ENCODE peak calls at places on chromosome 19, in six cellular contexts. One of them, this sample, is unnamed.

GRCh38 chr19:457636-458035 is 3.2 kb downstream of the SHC2 start:
- DNase-seq in cardiac fibroblast: no peak
- DNase-seq in NCI-H2029: no peak
- DNase-seq in NCI-H1105 treated with DMSO at 0.1 percent for 48 hours: no peak
- DNase-seq in fibroblast of the aortic adventitia: no peak
- DNase-seq in activated naive CD4-positive, alpha-beta T cell treated with anti-CD3 and anti-CD28 coated beads, Interleukin-2, amount 10 ng/mL, durations not matched to agents 7 days and 5 days: no peak
- DNase-seq in this sample: no peak

GRCh38 chr19:3207466-3208242 is 16.8 kb upstream of the CELF5 start:
- DNase-seq in fibroblast of the aortic adventitia: no peak
- DNase-seq in NCI-H2029: no peak
- DNase-seq in cardiac fibroblast: no peak
- DNase-seq in activated naive CD4-positive, alpha-beta T cell treated with anti-CD3 and anti-CD28 coated beads, Interleukin-2, amount 10 ng/mL, durations not matched to agents 7 days and 5 days: no peak
- DNase-seq in NCI-H1105 treated with DMSO at 0.1 percent for 48 hours: no peak
- DNase-seq in this sample: no peak

GRCh38 chr19:48900477-48901452 is 653 bp downstream of the NUCB1 start:
- DNase-seq in fibroblast of the aortic adventitia: peak
- DNase-seq in activated naive CD4-positive, alpha-beta T cell treated with anti-CD3 and anti-CD28 coated beads, Interleukin-2, amount 10 ng/mL, durations not matched to agents 7 days and 5 days: peak
- DNase-seq in NCI-H2029: no peak
- DNase-seq in NCI-H1105 treated with DMSO at 0.1 percent for 48 hours: no peak
- DNase-seq in cardiac fibroblast: peak
- DNase-seq in this sample: no peak

GRCh38 chr19:51259348-51260245 is 8.7 kb downstream of the SIGLECL1 start:
- DNase-seq in NCI-H1105 treated with DMSO at 0.1 percent for 48 hours: peak
- DNase-seq in activated naive CD4-positive, alpha-beta T cell treated with anti-CD3 and anti-CD28 coated beads, Interleukin-2, amount 10 ng/mL, durations not matched to agents 7 days and 5 days: peak
- DNase-seq in NCI-H2029: no peak
- DNase-seq in fibroblast of the aortic adventitia: peak
- DNase-seq in cardiac fibroblast: peak
- DNase-seq in this sample: no peak

GRCh38 chr19:42069619-42070293 is at the start of gene GRIK5:
- DNase-seq in NCI-H2029: no peak
- DNase-seq in NCI-H1105 treated with DMSO at 0.1 percent for 48 hours: no peak
- DNase-seq in fibroblast of the aortic adventitia: no peak
- DNase-seq in cardiac fibroblast: no peak
- DNase-seq in activated naive CD4-positive, alpha-beta T cell treated with anti-CD3 and anti-CD28 coated beads, Interleukin-2, amount 10 ng/mL, durations not matched to agents 7 days and 5 days: no peak
- DNase-seq in this sample: no peak

GRCh38 chr19:18419195-18419698 is at the start of gene SSBP4:
- DNase-seq in NCI-H2029: peak
- DNase-seq in fibroblast of the aortic adventitia: peak
- DNase-seq in cardiac fibroblast: peak
- DNase-seq in activated naive CD4-positive, alpha-beta T cell treated with anti-CD3 and anti-CD28 coated beads, Interleukin-2, amount 10 ng/mL, durations not matched to agents 7 days and 5 days: peak
- DNase-seq in NCI-H1105 treated with DMSO at 0.1 percent for 48 hours: peak
- DNase-seq in this sample: no peak

GRCh38 chr19:15297416-15298224 is 34.7 kb downstream of the BRD4 start:
- DNase-seq in NCI-H2029: peak
- DNase-seq in fibroblast of the aortic adventitia: peak
- DNase-seq in cardiac fibroblast: peak
- DNase-seq in activated naive CD4-positive, alpha-beta T cell treated with anti-CD3 and anti-CD28 coated beads, Interleukin-2, amount 10 ng/mL, durations not matched to agents 7 days and 5 days: peak
- DNase-seq in NCI-H1105 treated with DMSO at 0.1 percent for 48 hours: no peak
- DNase-seq in this sample: no peak

GRCh38 chr19:46599716-46600392 is 1.3 kb upstream of the CALM3 start:
- DNase-seq in NCI-H1105 treated with DMSO at 0.1 percent for 48 hours: no peak
- DNase-seq in NCI-H2029: peak
- DNase-seq in cardiac fibroblast: no peak
- DNase-seq in activated naive CD4-positive, alpha-beta T cell treated with anti-CD3 and anti-CD28 coated beads, Interleukin-2, amount 10 ng/mL, durations not matched to agents 7 days and 5 days: no peak
- DNase-seq in fibroblast of the aortic adventitia: no peak
- DNase-seq in this sample: no peak

GRCh38 chr19:50792852-50793250 is 2.6 kb downstream of the ACP4 start:
- DNase-seq in activated naive CD4-positive, alpha-beta T cell treated with anti-CD3 and anti-CD28 coated beads, Interleukin-2, amount 10 ng/mL, durations not matched to agents 7 days and 5 days: no peak
- DNase-seq in fibroblast of the aortic adventitia: no peak
- DNase-seq in cardiac fibroblast: no peak
- DNase-seq in NCI-H2029: no peak
- DNase-seq in NCI-H1105 treated with DMSO at 0.1 percent for 48 hours: no peak
- DNase-seq in this sample: no peak

GRCh38 chr19:46241676-46242075 is 12.1 kb downstream of the IGFL1 start:
- DNase-seq in NCI-H1105 treated with DMSO at 0.1 percent for 48 hours: no peak
- DNase-seq in NCI-H2029: no peak
- DNase-seq in cardiac fibroblast: no peak
- DNase-seq in fibroblast of the aortic adventitia: no peak
- DNase-seq in activated naive CD4-positive, alpha-beta T cell treated with anti-CD3 and anti-CD28 coated beads, Interleukin-2, amount 10 ng/mL, durations not matched to agents 7 days and 5 days: no peak
- DNase-seq in this sample: no peak

GRCh38 chr19:14398563-14398962 is 17.3 kb downstream of the ADGRE5 start:
- DNase-seq in NCI-H2029: no peak
- DNase-seq in NCI-H1105 treated with DMSO at 0.1 percent for 48 hours: no peak
- DNase-seq in activated naive CD4-positive, alpha-beta T cell treated with anti-CD3 and anti-CD28 coated beads, Interleukin-2, amount 10 ng/mL, durations not matched to agents 7 days and 5 days: no peak
- DNase-seq in cardiac fibroblast: no peak
- DNase-seq in fibroblast of the aortic adventitia: no peak
- DNase-seq in this sample: no peak

GRCh38 chr19:1852294-1852646 is 4.0 kb upstream of the REXO1 start:
- DNase-seq in activated naive CD4-positive, alpha-beta T cell treated with anti-CD3 and anti-CD28 coated beads, Interleukin-2, amount 10 ng/mL, durations not matched to agents 7 days and 5 days: no peak
- DNase-seq in NCI-H1105 treated with DMSO at 0.1 percent for 48 hours: no peak
- DNase-seq in fibroblast of the aortic adventitia: no peak
- DNase-seq in NCI-H2029: no peak
- DNase-seq in cardiac fibroblast: no peak
- DNase-seq in this sample: no peak

GRCh38 chr19:30391052-30391451 is 18.9 kb downstream of the ZNF536 start:
- DNase-seq in NCI-H2029: no peak
- DNase-seq in NCI-H1105 treated with DMSO at 0.1 percent for 48 hours: no peak
- DNase-seq in fibroblast of the aortic adventitia: no peak
- DNase-seq in cardiac fibroblast: no peak
- DNase-seq in activated naive CD4-positive, alpha-beta T cell treated with anti-CD3 and anti-CD28 coated beads, Interleukin-2, amount 10 ng/mL, durations not matched to agents 7 days and 5 days: no peak
- DNase-seq in this sample: no peak

GRCh38 chr19:31294189-31294588 is 55.0 kb downstream of the TSHZ3 start:
- DNase-seq in activated naive CD4-positive, alpha-beta T cell treated with anti-CD3 and anti-CD28 coated beads, Interleukin-2, amount 10 ng/mL, durations not matched to agents 7 days and 5 days: no peak
- DNase-seq in NCI-H2029: no peak
- DNase-seq in cardiac fibroblast: no peak
- DNase-seq in fibroblast of the aortic adventitia: no peak
- DNase-seq in NCI-H1105 treated with DMSO at 0.1 percent for 48 hours: no peak
- DNase-seq in this sample: no peak

GRCh38 chr19:4713384-4713951 is 10.2 kb downstream of the DPP9 start:
- DNase-seq in NCI-H2029: no peak
- DNase-seq in cardiac fibroblast: peak
- DNase-seq in fibroblast of the aortic adventitia: peak
- DNase-seq in NCI-H1105 treated with DMSO at 0.1 percent for 48 hours: no peak
- DNase-seq in activated naive CD4-positive, alpha-beta T cell treated with anti-CD3 and anti-CD28 coated beads, Interleukin-2, amount 10 ng/mL, durations not matched to agents 7 days and 5 days: no peak
- DNase-seq in this sample: no peak

GRCh38 chr19:44582581-44583265 is 30.6 kb upstream of the IGSF23 start:
- DNase-seq in NCI-H2029: no peak
- DNase-seq in NCI-H1105 treated with DMSO at 0.1 percent for 48 hours: no peak
- DNase-seq in cardiac fibroblast: peak
- DNase-seq in activated naive CD4-positive, alpha-beta T cell treated with anti-CD3 and anti-CD28 coated beads, Interleukin-2, amount 10 ng/mL, durations not matched to agents 7 days and 5 days: peak
- DNase-seq in fibroblast of the aortic adventitia: peak
- DNase-seq in this sample: no peak

GRCh38 chr19:4059931-4060620 is 6.6 kb downstream of the ZBTB7A start:
- DNase-seq in NCI-H2029: no peak
- DNase-seq in cardiac fibroblast: peak
- DNase-seq in activated naive CD4-positive, alpha-beta T cell treated with anti-CD3 and anti-CD28 coated beads, Interleukin-2, amount 10 ng/mL, durations not matched to agents 7 days and 5 days: no peak
- DNase-seq in NCI-H1105 treated with DMSO at 0.1 percent for 48 hours: no peak
- DNase-seq in fibroblast of the aortic adventitia: peak
- DNase-seq in this sample: no peak

GRCh38 chr19:57887195-57887941 is 1.5 kb downstream of the ZNF814 start:
- DNase-seq in activated naive CD4-positive, alpha-beta T cell treated with anti-CD3 and anti-CD28 coated beads, Interleukin-2, amount 10 ng/mL, durations not matched to agents 7 days and 5 days: no peak
- DNase-seq in fibroblast of the aortic adventitia: peak
- DNase-seq in NCI-H2029: no peak
- DNase-seq in cardiac fibroblast: peak
- DNase-seq in NCI-H1105 treated with DMSO at 0.1 percent for 48 hours: peak
- DNase-seq in this sample: no peak

GRCh38 chr19:16160943-16161560 is 12.3 kb downstream of the CIB3 start:
- DNase-seq in cardiac fibroblast: peak
- DNase-seq in NCI-H2029: no peak
- DNase-seq in activated naive CD4-positive, alpha-beta T cell treated with anti-CD3 and anti-CD28 coated beads, Interleukin-2, amount 10 ng/mL, durations not matched to agents 7 days and 5 days: no peak
- DNase-seq in fibroblast of the aortic adventitia: peak
- DNase-seq in NCI-H1105 treated with DMSO at 0.1 percent for 48 hours: no peak
- DNase-seq in this sample: no peak

GRCh38 chr19:11422163-11423068 is 3.3 kb upstream of the RGL3 start:
- DNase-seq in fibroblast of the aortic adventitia: peak
- DNase-seq in cardiac fibroblast: peak
- DNase-seq in activated naive CD4-positive, alpha-beta T cell treated with anti-CD3 and anti-CD28 coated beads, Interleukin-2, amount 10 ng/mL, durations not matched to agents 7 days and 5 days: peak
- DNase-seq in NCI-H2029: no peak
- DNase-seq in NCI-H1105 treated with DMSO at 0.1 percent for 48 hours: no peak
- DNase-seq in this sample: peak

GRCh38 chr19:43476606-43477005 is 11.2 kb upstream of the LYPD3 start:
- DNase-seq in NCI-H1105 treated with DMSO at 0.1 percent for 48 hours: no peak
- DNase-seq in cardiac fibroblast: peak
- DNase-seq in activated naive CD4-positive, alpha-beta T cell treated with anti-CD3 and anti-CD28 coated beads, Interleukin-2, amount 10 ng/mL, durations not matched to agents 7 days and 5 days: no peak
- DNase-seq in NCI-H2029: no peak
- DNase-seq in fibroblast of the aortic adventitia: peak
- DNase-seq in this sample: no peak

GRCh38 chr19:39110263-39110967 is 15.2 kb upstream of the PAK4 start:
- DNase-seq in fibroblast of the aortic adventitia: peak
- DNase-seq in NCI-H2029: peak
- DNase-seq in cardiac fibroblast: peak
- DNase-seq in activated naive CD4-positive, alpha-beta T cell treated with anti-CD3 and anti-CD28 coated beads, Interleukin-2, amount 10 ng/mL, durations not matched to agents 7 days and 5 days: peak
- DNase-seq in NCI-H1105 treated with DMSO at 0.1 percent for 48 hours: peak
- DNase-seq in this sample: no peak

GRCh38 chr19:29673451-29674371 is 8.4 kb downstream of the PLEKHF1 start:
- DNase-seq in NCI-H1105 treated with DMSO at 0.1 percent for 48 hours: no peak
- DNase-seq in fibroblast of the aortic adventitia: no peak
- DNase-seq in cardiac fibroblast: no peak
- DNase-seq in activated naive CD4-positive, alpha-beta T cell treated with anti-CD3 and anti-CD28 coated beads, Interleukin-2, amount 10 ng/mL, durations not matched to agents 7 days and 5 days: peak
- DNase-seq in NCI-H2029: no peak
- DNase-seq in this sample: no peak

GRCh38 chr19:6065685-6066365 is 44.5 kb downstream of the RFX2 start:
- DNase-seq in fibroblast of the aortic adventitia: peak
- DNase-seq in cardiac fibroblast: no peak
- DNase-seq in NCI-H1105 treated with DMSO at 0.1 percent for 48 hours: peak
- DNase-seq in NCI-H2029: peak
- DNase-seq in activated naive CD4-positive, alpha-beta T cell treated with anti-CD3 and anti-CD28 coated beads, Interleukin-2, amount 10 ng/mL, durations not matched to agents 7 days and 5 days: no peak
- DNase-seq in this sample: no peak

GRCh38 chr19:12779162-12779993 is 4.0 kb upstream of the HOOK2 start:
- DNase-seq in fibroblast of the aortic adventitia: peak
- DNase-seq in NCI-H1105 treated with DMSO at 0.1 percent for 48 hours: peak
- DNase-seq in cardiac fibroblast: peak
- DNase-seq in NCI-H2029: no peak
- DNase-seq in activated naive CD4-positive, alpha-beta T cell treated with anti-CD3 and anti-CD28 coated beads, Interleukin-2, amount 10 ng/mL, durations not matched to agents 7 days and 5 days: no peak
- DNase-seq in this sample: no peak

GRCh38 chr19:33676999-33677665 is 55.4 kb downstream of the CHST8 start:
- DNase-seq in cardiac fibroblast: no peak
- DNase-seq in NCI-H2029: no peak
- DNase-seq in fibroblast of the aortic adventitia: no peak
- DNase-seq in activated naive CD4-positive, alpha-beta T cell treated with anti-CD3 and anti-CD28 coated beads, Interleukin-2, amount 10 ng/mL, durations not matched to agents 7 days and 5 days: no peak
- DNase-seq in NCI-H1105 treated with DMSO at 0.1 percent for 48 hours: no peak
- DNase-seq in this sample: no peak

GRCh38 chr19:8973501-8974091 is 36.6 kb downstream of the MUC16 start:
- DNase-seq in activated naive CD4-positive, alpha-beta T cell treated with anti-CD3 and anti-CD28 coated beads, Interleukin-2, amount 10 ng/mL, durations not matched to agents 7 days and 5 days: peak
- DNase-seq in fibroblast of the aortic adventitia: no peak
- DNase-seq in NCI-H1105 treated with DMSO at 0.1 percent for 48 hours: no peak
- DNase-seq in cardiac fibroblast: peak
- DNase-seq in NCI-H2029: no peak
- DNase-seq in this sample: no peak

GRCh38 chr19:17325881-17326594 is 8.6 kb downstream of the ANO8 start:
- DNase-seq in fibroblast of the aortic adventitia: peak
- DNase-seq in cardiac fibroblast: no peak
- DNase-seq in NCI-H1105 treated with DMSO at 0.1 percent for 48 hours: no peak
- DNase-seq in activated naive CD4-positive, alpha-beta T cell treated with anti-CD3 and anti-CD28 coated beads, Interleukin-2, amount 10 ng/mL, durations not matched to agents 7 days and 5 days: no peak
- DNase-seq in NCI-H2029: no peak
- DNase-seq in this sample: no peak

GRCh38 chr19:48338802-48339660 is 13.7 kb downstream of the EMP3 start:
- DNase-seq in NCI-H2029: no peak
- DNase-seq in fibroblast of the aortic adventitia: no peak
- DNase-seq in NCI-H1105 treated with DMSO at 0.1 percent for 48 hours: no peak
- DNase-seq in cardiac fibroblast: no peak
- DNase-seq in activated naive CD4-positive, alpha-beta T cell treated with anti-CD3 and anti-CD28 coated beads, Interleukin-2, amount 10 ng/mL, durations not matched to agents 7 days and 5 days: no peak
- DNase-seq in this sample: no peak

GRCh38 chr19:15170345-15170744 is 30.4 kb downstream of the NOTCH3 start:
- DNase-seq in NCI-H1105 treated with DMSO at 0.1 percent for 48 hours: no peak
- DNase-seq in cardiac fibroblast: no peak
- DNase-seq in activated naive CD4-positive, alpha-beta T cell treated with anti-CD3 and anti-CD28 coated beads, Interleukin-2, amount 10 ng/mL, durations not matched to agents 7 days and 5 days: no peak
- DNase-seq in fibroblast of the aortic adventitia: no peak
- DNase-seq in NCI-H2029: no peak
- DNase-seq in this sample: no peak

GRCh38 chr19:35004517-35005255 is 4.6 kb downstream of the GRAMD1A start:
- DNase-seq in fibroblast of the aortic adventitia: no peak
- DNase-seq in NCI-H1105 treated with DMSO at 0.1 percent for 48 hours: no peak
- DNase-seq in cardiac fibroblast: no peak
- DNase-seq in NCI-H2029: no peak
- DNase-seq in activated naive CD4-positive, alpha-beta T cell treated with anti-CD3 and anti-CD28 coated beads, Interleukin-2, amount 10 ng/mL, durations not matched to agents 7 days and 5 days: no peak
- DNase-seq in this sample: no peak

GRCh38 chr19:10848208-10848843 is at the start of gene C19orf38:
- DNase-seq in NCI-H2029: no peak
- DNase-seq in cardiac fibroblast: no peak
- DNase-seq in fibroblast of the aortic adventitia: no peak
- DNase-seq in NCI-H1105 treated with DMSO at 0.1 percent for 48 hours: no peak
- DNase-seq in activated naive CD4-positive, alpha-beta T cell treated with anti-CD3 and anti-CD28 coated beads, Interleukin-2, amount 10 ng/mL, durations not matched to agents 7 days and 5 days: no peak
- DNase-seq in this sample: no peak

GRCh38 chr19:38079926-38080380 is 144.1 kb downstream of the DPF1 start:
- DNase-seq in activated naive CD4-positive, alpha-beta T cell treated with anti-CD3 and anti-CD28 coated beads, Interleukin-2, amount 10 ng/mL, durations not matched to agents 7 days and 5 days: no peak
- DNase-seq in fibroblast of the aortic adventitia: peak
- DNase-seq in NCI-H2029: peak
- DNase-seq in cardiac fibroblast: peak
- DNase-seq in NCI-H1105 treated with DMSO at 0.1 percent for 48 hours: peak
- DNase-seq in this sample: peak

GRCh38 chr19:2302319-2303208 is 5.4 kb downstream of the LINGO3 start:
- DNase-seq in activated naive CD4-positive, alpha-beta T cell treated with anti-CD3 and anti-CD28 coated beads, Interleukin-2, amount 10 ng/mL, durations not matched to agents 7 days and 5 days: no peak
- DNase-seq in NCI-H1105 treated with DMSO at 0.1 percent for 48 hours: no peak
- DNase-seq in cardiac fibroblast: peak
- DNase-seq in NCI-H2029: no peak
- DNase-seq in fibroblast of the aortic adventitia: peak
- DNase-seq in this sample: no peak

GRCh38 chr19:12052571-12053169 is at the start of gene ZNF878:
- DNase-seq in activated naive CD4-positive, alpha-beta T cell treated with anti-CD3 and anti-CD28 coated beads, Interleukin-2, amount 10 ng/mL, durations not matched to agents 7 days and 5 days: peak
- DNase-seq in NCI-H2029: peak
- DNase-seq in fibroblast of the aortic adventitia: peak
- DNase-seq in NCI-H1105 treated with DMSO at 0.1 percent for 48 hours: peak
- DNase-seq in cardiac fibroblast: peak
- DNase-seq in this sample: peak

GRCh38 chr19:50663280-50663790 is 14.1 kb downstream of the C19orf81 start:
- DNase-seq in NCI-H1105 treated with DMSO at 0.1 percent for 48 hours: no peak
- DNase-seq in cardiac fibroblast: no peak
- DNase-seq in fibroblast of the aortic adventitia: no peak
- DNase-seq in NCI-H2029: no peak
- DNase-seq in activated naive CD4-positive, alpha-beta T cell treated with anti-CD3 and anti-CD28 coated beads, Interleukin-2, amount 10 ng/mL, durations not matched to agents 7 days and 5 days: no peak
- DNase-seq in this sample: no peak

GRCh38 chr19:44955500-44956439 is 590 bp downstream of the CLPTM1 start:
- DNase-seq in activated naive CD4-positive, alpha-beta T cell treated with anti-CD3 and anti-CD28 coated beads, Interleukin-2, amount 10 ng/mL, durations not matched to agents 7 days and 5 days: no peak
- DNase-seq in cardiac fibroblast: peak
- DNase-seq in NCI-H2029: no peak
- DNase-seq in fibroblast of the aortic adventitia: no peak
- DNase-seq in NCI-H1105 treated with DMSO at 0.1 percent for 48 hours: no peak
- DNase-seq in this sample: no peak

GRCh38 chr19:4139614-4140236 is 13.7 kb upstream of the CREB3L3 start:
- DNase-seq in activated naive CD4-positive, alpha-beta T cell treated with anti-CD3 and anti-CD28 coated beads, Interleukin-2, amount 10 ng/mL, durations not matched to agents 7 days and 5 days: peak
- DNase-seq in cardiac fibroblast: peak
- DNase-seq in fibroblast of the aortic adventitia: peak
- DNase-seq in NCI-H2029: peak
- DNase-seq in NCI-H1105 treated with DMSO at 0.1 percent for 48 hours: peak
- DNase-seq in this sample: no peak